ENCODE peak calls at places on chromosomes 13 and 19, in ten cellular contexts. One of them, this sample, is unnamed.
A peak's percentile ranks its signal among the peaks of the same experiment; 100 is the strongest.

GRCh38 chr13:42333613-42334328 is 61.8 kb downstream of the AKAP11 start:
- DNase-seq in H9: peak; percentile 41
- DNase-seq in A549: peak; percentile 3
- DNase-seq in Calu3: peak; percentile 12
- DNase-seq in fibroblast of pulmonary artery: peak; percentile 67
- DNase-seq in BJ: no peak
- DNase-seq in lower lobe of right lung: no peak
- DNase-seq in GM10248: peak; percentile 60
- DNase-seq in stomach: no peak
- DNase-seq in astrocyte of the cerebellum: peak; percentile 11
- DNase-seq in this sample: peak; percentile 40

GRCh38 chr13:78875792-78876580 is 217.0 kb upstream of the OBI1 start:
- DNase-seq in H9: peak; percentile 75
- DNase-seq in A549: no peak
- DNase-seq in Calu3: peak; percentile 11
- DNase-seq in fibroblast of pulmonary artery: no peak
- DNase-seq in BJ: no peak
- DNase-seq in lower lobe of right lung: no peak
- DNase-seq in GM10248: peak; percentile 11
- DNase-seq in stomach: no peak
- DNase-seq in astrocyte of the cerebellum: no peak
- DNase-seq in this sample: no peak

GRCh38 chr13:20825476-20825875 is 51.7 kb upstream of the EEF1AKMT1 start:
- DNase-seq in H9: no peak
- DNase-seq in A549: no peak
- DNase-seq in Calu3: no peak
- DNase-seq in fibroblast of pulmonary artery: peak; percentile 24
- DNase-seq in BJ: no peak
- DNase-seq in lower lobe of right lung: no peak
- DNase-seq in GM10248: no peak
- DNase-seq in stomach: no peak
- DNase-seq in astrocyte of the cerebellum: peak; percentile 50
- DNase-seq in this sample: no peak

GRCh38 chr19:45153339-45154063 is 7.3 kb downstream of the NKPD1 start:
- DNase-seq in H9: peak; percentile 72
- DNase-seq in A549: no peak
- DNase-seq in Calu3: no peak
- DNase-seq in fibroblast of pulmonary artery: peak; percentile 33
- DNase-seq in BJ: no peak
- DNase-seq in lower lobe of right lung: no peak
- DNase-seq in GM10248: no peak
- DNase-seq in stomach: peak; percentile 47
- DNase-seq in astrocyte of the cerebellum: no peak
- DNase-seq in this sample: no peak

GRCh38 chr13:46926856-46927625 is 30.2 kb upstream of the HTR2A start:
- DNase-seq in H9: no peak
- DNase-seq in A549: no peak
- DNase-seq in Calu3: no peak
- DNase-seq in fibroblast of pulmonary artery: peak; percentile 47
- DNase-seq in BJ: peak; percentile 12
- DNase-seq in lower lobe of right lung: no peak
- DNase-seq in GM10248: no peak
- DNase-seq in stomach: no peak
- DNase-seq in astrocyte of the cerebellum: no peak
- DNase-seq in this sample: no peak

GRCh38 chr13:78604782-78605611 is 1.6 kb upstream of the POU4F1 start:
- DNase-seq in H9: peak; percentile 79
- DNase-seq in A549: peak; percentile 58
- DNase-seq in Calu3: no peak
- DNase-seq in fibroblast of pulmonary artery: no peak
- DNase-seq in BJ: no peak
- DNase-seq in lower lobe of right lung: no peak
- DNase-seq in GM10248: no peak
- DNase-seq in stomach: no peak
- DNase-seq in astrocyte of the cerebellum: no peak
- DNase-seq in this sample: no peak

GRCh38 chr19:50932690-50933083 is 20.2 kb downstream of the KLK5 start:
- DNase-seq in H9: no peak
- DNase-seq in A549: no peak
- DNase-seq in Calu3: no peak
- DNase-seq in fibroblast of pulmonary artery: no peak
- DNase-seq in BJ: no peak
- DNase-seq in lower lobe of right lung: no peak
- DNase-seq in GM10248: no peak
- DNase-seq in stomach: no peak
- DNase-seq in astrocyte of the cerebellum: no peak
- DNase-seq in this sample: no peak

GRCh38 chr19:46192990-46193650 is 36.4 kb upstream of the IGFL1 start:
- DNase-seq in H9: no peak
- DNase-seq in A549: peak; percentile 91
- DNase-seq in Calu3: peak; percentile 48
- DNase-seq in fibroblast of pulmonary artery: peak; percentile 69
- DNase-seq in BJ: peak; percentile 48
- DNase-seq in lower lobe of right lung: no peak
- DNase-seq in GM10248: no peak
- DNase-seq in stomach: no peak
- DNase-seq in astrocyte of the cerebellum: no peak
- DNase-seq in this sample: peak; percentile 70

GRCh38 chr13:110447058-110447511 is 114.4 kb downstream of the RAB20 start:
- DNase-seq in H9: no peak
- DNase-seq in A549: no peak
- DNase-seq in Calu3: no peak
- DNase-seq in fibroblast of pulmonary artery: no peak
- DNase-seq in BJ: no peak
- DNase-seq in lower lobe of right lung: no peak
- DNase-seq in GM10248: peak; percentile 55
- DNase-seq in stomach: no peak
- DNase-seq in astrocyte of the cerebellum: no peak
- DNase-seq in this sample: no peak

GRCh38 chr19:48403606-48404005 is 10.1 kb downstream of the GRIN2D start:
- DNase-seq in H9: peak; percentile 86
- DNase-seq in A549: no peak
- DNase-seq in Calu3: peak; percentile 61
- DNase-seq in fibroblast of pulmonary artery: peak; percentile 72
- DNase-seq in BJ: no peak
- DNase-seq in lower lobe of right lung: no peak
- DNase-seq in GM10248: peak; percentile 84
- DNase-seq in stomach: no peak
- DNase-seq in astrocyte of the cerebellum: no peak
- DNase-seq in this sample: peak; percentile 63

GRCh38 chr19:42662714-42663113 is 68.0 kb upstream of the CEACAM8 start:
- DNase-seq in H9: no peak
- DNase-seq in A549: no peak
- DNase-seq in Calu3: peak; percentile 11
- DNase-seq in fibroblast of pulmonary artery: no peak
- DNase-seq in BJ: no peak
- DNase-seq in lower lobe of right lung: no peak
- DNase-seq in GM10248: no peak
- DNase-seq in stomach: no peak
- DNase-seq in astrocyte of the cerebellum: no peak
- DNase-seq in this sample: no peak

DNA sequence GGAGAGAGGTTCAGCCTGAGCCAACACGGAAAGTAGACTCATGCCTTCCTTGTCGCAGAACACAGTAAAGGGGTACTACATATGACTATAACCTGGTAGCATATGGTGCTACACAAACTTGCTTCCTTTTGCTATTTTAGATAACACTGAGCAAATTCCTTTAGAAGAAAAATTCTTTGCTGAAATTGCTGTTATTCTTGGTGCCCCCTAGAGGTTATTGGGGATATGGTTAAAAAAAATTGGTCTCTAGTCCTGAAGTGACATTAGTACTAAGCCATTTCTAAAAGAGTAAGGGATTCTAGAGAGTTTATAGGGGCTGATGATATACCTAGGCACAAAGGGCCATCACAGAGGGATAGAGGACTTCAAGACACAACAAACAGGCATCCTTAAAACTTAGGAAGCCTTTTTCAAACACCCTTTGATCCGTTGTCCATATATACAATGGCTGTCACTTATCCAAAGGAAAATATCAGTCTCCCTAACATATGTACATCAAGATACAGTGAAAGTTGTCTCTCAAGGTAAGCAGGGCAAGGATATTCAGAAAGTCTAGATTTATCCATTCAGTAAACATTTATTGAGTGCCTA is 13.9 kb upstream of the HS6ST3 start:
- DNase-seq in H9: no peak
- DNase-seq in A549: peak; percentile 21
- DNase-seq in Calu3: no peak
- DNase-seq in fibroblast of pulmonary artery: peak; percentile 50
- DNase-seq in BJ: no peak
- DNase-seq in lower lobe of right lung: no peak
- DNase-seq in GM10248: peak; percentile 31
- DNase-seq in stomach: no peak
- DNase-seq in astrocyte of the cerebellum: no peak
- DNase-seq in this sample: peak; percentile 21
- TF ChIP-seq CTCF in H9: peak; percentile 75
- TF ChIP-seq CTCF in A549: peak; percentile 47
- TF ChIP-seq CTCF in Calu3: no peak
- TF ChIP-seq CTCF in fibroblast of pulmonary artery: peak; percentile 73
- TF ChIP-seq CTCF in BJ: peak; percentile 66
- TF ChIP-seq CTCF in lower lobe of right lung: peak; percentile 47
- TF ChIP-seq CTCF in GM10248: peak; percentile 32
- TF ChIP-seq CTCF in stomach: peak; percentile 45
- TF ChIP-seq CTCF in astrocyte of the cerebellum: peak; percentile 52
- TF ChIP-seq CTCF in this sample: peak; percentile 39

DNA sequence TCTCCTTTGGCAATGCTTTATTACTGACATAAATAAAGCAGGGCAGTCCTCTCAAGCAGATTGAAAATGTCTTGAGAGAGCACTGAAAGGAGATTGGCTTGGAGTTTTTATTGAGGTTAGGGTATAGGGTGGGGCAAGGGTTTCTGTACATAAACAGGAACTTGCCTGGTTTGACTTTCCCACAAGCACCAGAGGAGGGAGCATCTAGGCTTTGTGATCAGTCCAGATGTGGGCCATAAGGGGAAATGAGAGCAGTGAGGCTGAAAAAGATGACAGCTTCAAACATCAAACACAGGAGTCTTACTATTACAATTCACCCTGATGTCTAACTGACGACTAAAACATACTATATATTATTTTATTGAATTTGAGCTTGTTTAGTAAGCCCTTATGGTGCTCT is 260.9 kb downstream of the MTUS2 start:
- DNase-seq in H9: no peak
- DNase-seq in A549: no peak
- DNase-seq in Calu3: no peak
- DNase-seq in fibroblast of pulmonary artery: no peak
- DNase-seq in BJ: no peak
- DNase-seq in lower lobe of right lung: no peak
- DNase-seq in GM10248: peak; percentile 55
- DNase-seq in stomach: no peak
- DNase-seq in astrocyte of the cerebellum: no peak
- DNase-seq in this sample: no peak
- TF ChIP-seq CTCF in H9: no peak
- TF ChIP-seq CTCF in A549: no peak
- TF ChIP-seq CTCF in Calu3: no peak
- TF ChIP-seq CTCF in fibroblast of pulmonary artery: no peak
- TF ChIP-seq CTCF in BJ: no peak
- TF ChIP-seq CTCF in lower lobe of right lung: no peak
- TF ChIP-seq CTCF in GM10248: peak; percentile 59
- TF ChIP-seq CTCF in stomach: no peak
- TF ChIP-seq CTCF in astrocyte of the cerebellum: no peak
- TF ChIP-seq CTCF in this sample: no peak

GRCh38 chr19:3027292-3027691 is 1.8 kb downstream of the TLE2 start:
- DNase-seq in H9: no peak
- DNase-seq in A549: no peak
- DNase-seq in Calu3: no peak
- DNase-seq in fibroblast of pulmonary artery: no peak
- DNase-seq in BJ: no peak
- DNase-seq in lower lobe of right lung: no peak
- DNase-seq in GM10248: no peak
- DNase-seq in stomach: no peak
- DNase-seq in astrocyte of the cerebellum: no peak
- DNase-seq in this sample: no peak
- TF ChIP-seq CTCF in H9: no peak
- TF ChIP-seq CTCF in A549: no peak
- TF ChIP-seq CTCF in Calu3: no peak
- TF ChIP-seq CTCF in fibroblast of pulmonary artery: no peak
- TF ChIP-seq CTCF in BJ: no peak
- TF ChIP-seq CTCF in lower lobe of right lung: no peak
- TF ChIP-seq CTCF in GM10248: no peak
- TF ChIP-seq CTCF in stomach: no peak
- TF ChIP-seq CTCF in astrocyte of the cerebellum: no peak
- TF ChIP-seq CTCF in this sample: no peak

GRCh38 chr13:90750957-90751356 is 596.5 kb upstream of the MIR17HG start:
- DNase-seq in H9: no peak
- DNase-seq in A549: no peak
- DNase-seq in Calu3: no peak
- DNase-seq in fibroblast of pulmonary artery: peak; percentile 3
- DNase-seq in BJ: no peak
- DNase-seq in lower lobe of right lung: no peak
- DNase-seq in GM10248: no peak
- DNase-seq in stomach: no peak
- DNase-seq in astrocyte of the cerebellum: no peak
- DNase-seq in this sample: no peak
- TF ChIP-seq CTCF in H9: no peak
- TF ChIP-seq CTCF in A549: no peak
- TF ChIP-seq CTCF in Calu3: no peak
- TF ChIP-seq CTCF in fibroblast of pulmonary artery: no peak
- TF ChIP-seq CTCF in BJ: no peak
- TF ChIP-seq CTCF in lower lobe of right lung: no peak
- TF ChIP-seq CTCF in GM10248: no peak
- TF ChIP-seq CTCF in stomach: no peak
- TF ChIP-seq CTCF in astrocyte of the cerebellum: no peak
- TF ChIP-seq CTCF in this sample: no peak

GRCh38 chr19:20078696-20079095 is 896 bp downstream of the ZNF90 start:
- DNase-seq in H9: no peak
- DNase-seq in A549: no peak
- DNase-seq in Calu3: peak; percentile 1
- DNase-seq in fibroblast of pulmonary artery: peak; percentile 55
- DNase-seq in BJ: no peak
- DNase-seq in lower lobe of right lung: peak; percentile 49
- DNase-seq in GM10248: peak; percentile 12
- DNase-seq in stomach: no peak
- DNase-seq in astrocyte of the cerebellum: no peak
- DNase-seq in this sample: peak; percentile 6
- TF ChIP-seq CTCF in H9: no peak
- TF ChIP-seq CTCF in A549: no peak
- TF ChIP-seq CTCF in Calu3: no peak
- TF ChIP-seq CTCF in fibroblast of pulmonary artery: no peak
- TF ChIP-seq CTCF in BJ: no peak
- TF ChIP-seq CTCF in lower lobe of right lung: no peak
- TF ChIP-seq CTCF in GM10248: no peak
- TF ChIP-seq CTCF in stomach: no peak
- TF ChIP-seq CTCF in astrocyte of the cerebellum: no peak
- TF ChIP-seq CTCF in this sample: no peak

GRCh38 chr19:15136234-15136954 is 29.2 kb downstream of the SYDE1 start:
- DNase-seq in H9: no peak
- DNase-seq in A549: no peak
- DNase-seq in Calu3: no peak
- DNase-seq in fibroblast of pulmonary artery: no peak
- DNase-seq in BJ: no peak
- DNase-seq in lower lobe of right lung: no peak
- DNase-seq in GM10248: no peak
- DNase-seq in stomach: no peak
- DNase-seq in astrocyte of the cerebellum: no peak
- DNase-seq in this sample: peak; percentile 49
- TF ChIP-seq CTCF in H9: no peak
- TF ChIP-seq CTCF in A549: no peak
- TF ChIP-seq CTCF in Calu3: no peak
- TF ChIP-seq CTCF in fibroblast of pulmonary artery: no peak
- TF ChIP-seq CTCF in BJ: no peak
- TF ChIP-seq CTCF in lower lobe of right lung: no peak
- TF ChIP-seq CTCF in GM10248: no peak
- TF ChIP-seq CTCF in stomach: no peak
- TF ChIP-seq CTCF in astrocyte of the cerebellum: no peak
- TF ChIP-seq CTCF in this sample: no peak